ENCODE peak calls at places on chromosomes 11 and 22, in six cellular contexts. One of them, this sample, is unnamed.

GRCh38 chr11:64566042-64566914 is 24.7 kb upstream of the SLC22A12 start:
- DNase-seq in fibroblast of the aortic adventitia: peak
- DNase-seq in stimulated activated CD4-positive, alpha-beta T cell treated with anti-CD3 and anti-CD28 coated beads, Interleukin-4, amount 100 ng/mL, for 48 hours: peak
- DNase-seq in mesenchymal stem cell: peak
- DNase-seq in astrocyte of the spinal cord: peak
- DNase-seq in germinal center: no peak
- DNase-seq in this sample: no peak

GRCh38 chr22:44586337-44586990 is 88.4 kb upstream of the RTL6 start:
- DNase-seq in fibroblast of the aortic adventitia: no peak
- DNase-seq in mesenchymal stem cell: no peak
- DNase-seq in astrocyte of the spinal cord: no peak
- DNase-seq in germinal center: no peak
- DNase-seq in stimulated activated CD4-positive, alpha-beta T cell treated with anti-CD3 and anti-CD28 coated beads, Interleukin-4, amount 100 ng/mL, for 48 hours: no peak
- DNase-seq in this sample: no peak

GRCh38 chr11:74450318-74450717 is 17.0 kb downstream of the KCNE3 start:
- DNase-seq in mesenchymal stem cell: no peak
- DNase-seq in stimulated activated CD4-positive, alpha-beta T cell treated with anti-CD3 and anti-CD28 coated beads, Interleukin-4, amount 100 ng/mL, for 48 hours: no peak
- DNase-seq in germinal center: no peak
- DNase-seq in fibroblast of the aortic adventitia: no peak
- DNase-seq in astrocyte of the spinal cord: no peak
- DNase-seq in this sample: no peak

GRCh38 chr11:17513853-17514252 is 30.4 kb downstream of the USH1C start:
- DNase-seq in fibroblast of the aortic adventitia: no peak
- DNase-seq in astrocyte of the spinal cord: no peak
- DNase-seq in germinal center: no peak
- DNase-seq in mesenchymal stem cell: no peak
- DNase-seq in stimulated activated CD4-positive, alpha-beta T cell treated with anti-CD3 and anti-CD28 coated beads, Interleukin-4, amount 100 ng/mL, for 48 hours: no peak
- DNase-seq in this sample: no peak

GRCh38 chr11:70603064-70603755 is 204.9 kb downstream of the CTTN start:
- DNase-seq in stimulated activated CD4-positive, alpha-beta T cell treated with anti-CD3 and anti-CD28 coated beads, Interleukin-4, amount 100 ng/mL, for 48 hours: no peak
- DNase-seq in astrocyte of the spinal cord: no peak
- DNase-seq in fibroblast of the aortic adventitia: no peak
- DNase-seq in mesenchymal stem cell: no peak
- DNase-seq in germinal center: no peak
- DNase-seq in this sample: no peak

GRCh38 chr11:116984186-116984585 is 114.0 kb downstream of the SIK3 start:
- DNase-seq in mesenchymal stem cell: peak
- DNase-seq in fibroblast of the aortic adventitia: no peak
- DNase-seq in astrocyte of the spinal cord: no peak
- DNase-seq in stimulated activated CD4-positive, alpha-beta T cell treated with anti-CD3 and anti-CD28 coated beads, Interleukin-4, amount 100 ng/mL, for 48 hours: no peak
- DNase-seq in germinal center: no peak
- DNase-seq in this sample: no peak

GRCh38 chr11:117098269-117099231 is at the start of gene SIK3:
- DNase-seq in germinal center: peak
- DNase-seq in mesenchymal stem cell: peak
- DNase-seq in astrocyte of the spinal cord: peak
- DNase-seq in stimulated activated CD4-positive, alpha-beta T cell treated with anti-CD3 and anti-CD28 coated beads, Interleukin-4, amount 100 ng/mL, for 48 hours: peak
- DNase-seq in fibroblast of the aortic adventitia: peak
- DNase-seq in this sample: peak

GRCh38 chr11:59510917-59511589 is at the start of gene OR4D9:
- DNase-seq in stimulated activated CD4-positive, alpha-beta T cell treated with anti-CD3 and anti-CD28 coated beads, Interleukin-4, amount 100 ng/mL, for 48 hours: no peak
- DNase-seq in germinal center: no peak
- DNase-seq in fibroblast of the aortic adventitia: no peak
- DNase-seq in astrocyte of the spinal cord: no peak
- DNase-seq in mesenchymal stem cell: no peak
- DNase-seq in this sample: no peak

GRCh38 chr11:128786507-128786906 is 80.6 kb downstream of the KCNJ1 start:
- DNase-seq in mesenchymal stem cell: no peak
- DNase-seq in germinal center: no peak
- DNase-seq in astrocyte of the spinal cord: no peak
- DNase-seq in fibroblast of the aortic adventitia: no peak
- DNase-seq in stimulated activated CD4-positive, alpha-beta T cell treated with anti-CD3 and anti-CD28 coated beads, Interleukin-4, amount 100 ng/mL, for 48 hours: no peak
- DNase-seq in this sample: no peak

GRCh38 chr11:29231991-29232390 is 784.8 kb downstream of the KCNA4 start:
- DNase-seq in astrocyte of the spinal cord: peak
- DNase-seq in fibroblast of the aortic adventitia: peak
- DNase-seq in stimulated activated CD4-positive, alpha-beta T cell treated with anti-CD3 and anti-CD28 coated beads, Interleukin-4, amount 100 ng/mL, for 48 hours: no peak
- DNase-seq in mesenchymal stem cell: no peak
- DNase-seq in germinal center: no peak
- DNase-seq in this sample: no peak

GRCh38 chr22:29105468-29105867 is 32.6 kb downstream of the KREMEN1 start:
- DNase-seq in astrocyte of the spinal cord: no peak
- DNase-seq in mesenchymal stem cell: no peak
- DNase-seq in stimulated activated CD4-positive, alpha-beta T cell treated with anti-CD3 and anti-CD28 coated beads, Interleukin-4, amount 100 ng/mL, for 48 hours: no peak
- DNase-seq in fibroblast of the aortic adventitia: no peak
- DNase-seq in germinal center: no peak
- DNase-seq in this sample: no peak

GRCh38 chr11:117703209-117703608 is 93.8 kb downstream of the DSCAML1 start:
- DNase-seq in astrocyte of the spinal cord: no peak
- DNase-seq in germinal center: no peak
- DNase-seq in mesenchymal stem cell: no peak
- DNase-seq in stimulated activated CD4-positive, alpha-beta T cell treated with anti-CD3 and anti-CD28 coated beads, Interleukin-4, amount 100 ng/mL, for 48 hours: no peak
- DNase-seq in fibroblast of the aortic adventitia: no peak
- DNase-seq in this sample: peak

GRCh38 chr11:18804621-18805020 is 13.0 kb upstream of the PTPN5 start:
- DNase-seq in stimulated activated CD4-positive, alpha-beta T cell treated with anti-CD3 and anti-CD28 coated beads, Interleukin-4, amount 100 ng/mL, for 48 hours: no peak
- DNase-seq in astrocyte of the spinal cord: no peak
- DNase-seq in fibroblast of the aortic adventitia: no peak
- DNase-seq in germinal center: no peak
- DNase-seq in mesenchymal stem cell: no peak
- DNase-seq in this sample: no peak

GRCh38 chr11:63915961-63916836 is 765 bp downstream of the RCOR2 start:
- DNase-seq in germinal center: peak
- DNase-seq in mesenchymal stem cell: peak
- DNase-seq in fibroblast of the aortic adventitia: peak
- DNase-seq in astrocyte of the spinal cord: no peak
- DNase-seq in stimulated activated CD4-positive, alpha-beta T cell treated with anti-CD3 and anti-CD28 coated beads, Interleukin-4, amount 100 ng/mL, for 48 hours: peak
- DNase-seq in this sample: peak

GRCh38 chr22:43537019-43537585 is 125.3 kb downstream of the MPPED1 start:
- DNase-seq in astrocyte of the spinal cord: no peak
- DNase-seq in germinal center: no peak
- DNase-seq in fibroblast of the aortic adventitia: no peak
- DNase-seq in mesenchymal stem cell: no peak
- DNase-seq in stimulated activated CD4-positive, alpha-beta T cell treated with anti-CD3 and anti-CD28 coated beads, Interleukin-4, amount 100 ng/mL, for 48 hours: no peak
- DNase-seq in this sample: no peak

This sample was measured in NCI-H1930.